ENCODE peak calls at places on chromosome 9, in four cellular contexts. I is HCT116, F is GM12878, S is H1. V is an unnamed sample.
A peak's percentile ranks its signal among the peaks of the same experiment; 100 is the strongest.

GRCh38 chr9:105026451-105026850 is 98.5 kb upstream of the ABCA1 start:
- DNase-seq in F (no peak), S (no peak), I (no peak), V (no peak)

GRCh38 chr9:38687389-38687842 is 32.5 kb downstream of the FAM240B start:
- DNase-seq in F (no peak), I (peak; percentile 42), S (no peak), V (no peak)

GRCh38 chr9:103277240-103277639 is 282.1 kb downstream of the CYLC2 start:
- DNase-seq in I (no peak), S (no peak), F (no peak), V (no peak)

GRCh38 chr9:122360891-122361290 is 9.9 kb upstream of the PTGS1 start:
- DNase-seq in F (no peak), S (no peak), I (no peak), V (no peak)

GRCh38 chr9:121267689-121268597 is at the start of gene GSN:
- DNase-seq in F (no peak), S (peak; percentile 86), I (no peak), V (no peak)

GRCh38 chr9:95005276-95006141 is 279.0 kb downstream of the AOPEP start:
- DNase-seq in S (no peak), I (no peak), F (no peak), V (no peak)

GRCh38 chr9:126832440-126832839 is 27.6 kb downstream of the ZBTB43 start:
- DNase-seq in F (no peak), I (no peak), S (no peak), V (no peak)

GRCh38 chr9:76716270-76716669 is 48.0 kb upstream of the PCA3 start:
- DNase-seq in F (no peak), I (no peak), S (no peak), V (no peak)

GRCh38 chr9:87883990-87884389 is 1.3 kb downstream of the SPATA31E1 start:
- DNase-seq in S (peak; percentile 81), F (no peak), I (no peak), V (peak; percentile 44)

GRCh38 chr9:6902423-6902822 is 144.7 kb downstream of the KDM4C start:
- DNase-seq in I (peak; percentile 34), F (no peak), S (no peak), V (no peak)

GRCh38 chr9:95764920-95765319 is 110.6 kb upstream of the ERCC6L2 start:
- DNase-seq in F (no peak), S (no peak), I (no peak), V (no peak)

GRCh38 chr9:113310538-113310937 is 7.4 kb upstream of the RNF183 start:
- DNase-seq in F (no peak), I (no peak), S (no peak), V (no peak)

GRCh38 chr9:133099726-133100517 is 21.1 kb downstream of the RALGDS start:
- DNase-seq in S (no peak), F (no peak), I (no peak), V (no peak)

GRCh38 chr9:6873862-6874261 is 116.1 kb downstream of the KDM4C start:
- DNase-seq in I (no peak), S (no peak), F (no peak), V (no peak)

GRCh38 chr9:123309611-123310010 is 41.2 kb upstream of the STRBP start:
- DNase-seq in I (no peak), S (no peak), F (no peak), V (no peak)

GRCh38 chr9:119941081-119941480 is 571.8 kb upstream of the BRINP1 start:
- DNase-seq in S (no peak), I (no peak), F (no peak), V (no peak)

GRCh38 chr9:117526674-117527073 is 111.8 kb upstream of the ASTN2 start:
- DNase-seq in I (no peak), F (no peak), S (no peak), V (no peak)

GRCh38 chr9:20988061-20988460 is 43.4 kb downstream of the HACD4 start:
- DNase-seq in F (no peak), I (no peak), S (no peak), V (no peak)

GRCh38 chr9:98280574-98280973 is 25.1 kb upstream of the TBC1D2 start:
- DNase-seq in F (no peak), I (no peak), S (no peak), V (no peak)

GRCh38 chr9:77751341-77752091 is 103.4 kb upstream of the GNA14 start:
- DNase-seq in F (no peak), I (peak; percentile 12), S (no peak), V (peak; percentile 57)

GRCh38 chr9:211557-211956 is 3.1 kb upstream of the DOCK8 start:
- DNase-seq in S (no peak), I (no peak), F (no peak), V (no peak)

GRCh38 chr9:93967020-93967803 is 12.1 kb upstream of the BARX1 start:
- DNase-seq in S (no peak), F (no peak), I (no peak), V (no peak)

GRCh38 chr9:116190595-116190994 is 37.0 kb downstream of the PAPPA start:
- DNase-seq in F (no peak), S (no peak), I (no peak), V (no peak)

GRCh38 chr9:131809941-131810344 is 70.1 kb upstream of the RAPGEF1 start:
- DNase-seq in S (no peak), I (no peak), F (no peak), V (no peak)

GRCh38 chr9:112380771-112381181 is 868 bp downstream of the HSDL2 start:
- DNase-seq in F (peak; percentile 34), I (no peak), S (no peak), V (no peak)

GRCh38 chr9:130418776-130419175 is 26.0 kb upstream of the ASS1 start:
- DNase-seq in S (no peak), I (no peak), F (no peak), V (no peak)

GRCh38 chr9:122845116-122845515 is 16.7 kb upstream of the PDCL start:
- DNase-seq in S (no peak), F (no peak), I (no peak), V (no peak)

GRCh38 chr9:107437716-107438115 is 51.9 kb downstream of the KLF4 start:
- DNase-seq in S (no peak), I (no peak), F (no peak), V (peak; percentile 44)

GRCh38 chr9:134498767-134499166 is 142.8 kb upstream of the COL5A1 start:
- DNase-seq in I (no peak), F (no peak), S (no peak), V (no peak)

GRCh38 chr9:3348169-3348568 is 177.6 kb downstream of the RFX3 start:
- DNase-seq in S (no peak), I (no peak), F (no peak), V (no peak)
- TF ChIP-seq YY1 in S (no peak), I (no peak), F (no peak), V (no peak)

DNA sequence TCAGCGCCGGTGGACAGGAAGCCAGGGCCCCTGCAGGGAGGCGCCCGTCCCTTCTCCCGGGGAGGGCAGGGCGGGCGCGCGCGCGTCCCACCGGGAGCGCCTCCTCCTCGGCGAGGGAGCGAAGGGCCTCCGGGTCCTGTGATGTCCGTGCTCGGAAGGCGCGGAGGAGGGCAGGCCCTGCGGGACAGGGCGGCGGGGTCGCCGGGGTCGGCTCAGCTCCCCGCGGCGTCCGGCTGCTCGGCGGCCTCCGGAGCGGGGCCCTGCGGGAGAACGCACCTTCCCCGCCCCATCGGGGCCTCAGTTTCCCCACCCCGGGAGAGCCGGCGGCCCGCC is 328 bp downstream of the EXD3 start:
- DNase-seq in I (no peak), S (peak; percentile 75), F (no peak), V (no peak)
- H3K9ac ChIP-seq in I (peak overlapping the region; percentile 71), S (peak overlapping the region; percentile 25), F (peak overlapping the region; percentile 75), V (peak overlapping the region; percentile 86)

DNA sequence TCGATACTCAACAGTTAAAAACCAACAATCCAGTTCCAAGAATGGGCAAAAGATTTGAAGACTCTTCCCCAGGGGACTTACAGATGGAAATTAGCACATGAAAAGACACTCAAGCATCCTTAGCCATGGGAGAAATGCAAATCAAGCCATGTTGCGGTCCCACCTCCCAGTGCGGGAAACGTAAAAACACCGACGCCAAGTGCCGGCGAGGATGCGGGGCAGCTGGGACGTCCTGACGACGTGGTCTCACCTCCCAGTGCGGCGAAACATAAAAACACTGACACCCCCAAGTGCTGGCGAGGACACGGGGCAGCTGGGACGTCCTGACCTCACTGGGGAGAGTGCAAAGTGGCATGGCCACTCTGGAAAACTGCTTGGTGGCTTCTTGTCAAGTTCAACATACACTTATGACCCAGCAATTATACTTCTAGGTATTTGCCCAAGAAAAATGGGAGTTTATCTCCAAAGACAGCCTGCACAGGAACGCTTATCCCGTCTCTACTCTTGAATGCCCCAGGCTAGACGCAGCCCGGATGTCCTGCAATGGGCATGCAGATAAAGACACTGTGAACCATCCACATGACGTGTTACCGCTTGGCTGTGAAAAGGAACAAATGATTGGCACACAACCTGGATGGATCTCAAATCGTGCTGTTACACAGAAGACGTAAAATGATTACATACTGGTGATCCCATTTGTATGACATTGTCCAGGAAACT is 60.2 kb upstream of the UBAC1 start:
- DNase-seq in F (no peak), S (peak; percentile 53), I (no peak), V (peak; percentile 56)
- TF ChIP-seq ZNF274 in F (no peak), S (no peak), I (no peak), V (no peak)

DNA sequence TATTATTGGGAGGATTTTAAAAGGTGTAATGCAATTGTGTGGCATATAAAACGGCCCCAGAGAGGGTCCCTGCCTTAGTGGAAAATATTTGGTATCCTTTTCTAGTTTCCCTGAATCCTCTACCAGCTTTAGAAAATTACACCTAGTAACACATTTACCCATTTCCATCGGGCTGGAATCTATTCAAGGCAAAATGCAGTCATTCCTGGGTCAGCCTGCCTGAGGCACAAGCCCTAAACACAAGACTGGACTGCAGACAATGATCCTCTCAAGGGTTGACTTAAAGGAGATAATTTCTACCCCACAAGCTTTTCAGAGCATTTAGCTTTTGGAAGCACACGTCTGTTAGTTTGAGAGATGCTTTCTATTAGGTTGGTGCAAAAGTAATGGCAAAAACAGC is 124.4 kb upstream of the ADAMTSL1 start:
- DNase-seq in S (no peak), F (no peak), I (no peak), V (no peak)
- TF ChIP-seq YY1 in S (no peak), F (no peak), I (no peak), V (no peak)

GRCh38 chr9:110048473-110048975 is 159.4 kb downstream of the C9orf152 start:
- DNase-seq in I (peak; percentile 40), F (peak; percentile 56), S (peak; percentile 81), V (peak; percentile 76)

GRCh38 chr9:110047955-110048472 is 159.9 kb downstream of the C9orf152 start:
- DNase-seq in F (no peak), I (no peak), S (peak; percentile 67), V (no peak)

GRCh38 chr9:110048976-110049698 is 158.8 kb downstream of the C9orf152 start:
- DNase-seq in F (no peak), I (no peak), S (peak; percentile 60), V (no peak)

GRCh38 chr9:110049699-110050450 is 158.1 kb downstream of the C9orf152 start:
- DNase-seq in F (no peak), I (no peak), S (peak; percentile 71), V (no peak)

GRCh38 chr9:110050925-110051355 is 157.0 kb downstream of the C9orf152 start:
- DNase-seq in S (no peak), I (peak; percentile 48), F (no peak), V (no peak)
- H3K9ac ChIP-seq in S (no peak overlapping the region), I (peak overlapping the region; percentile 93), F (peak overlapping the region; percentile 55), V (peak overlapping the region; percentile 73)

GRCh38 chr9:69946800-69947437 is 96.7 kb upstream of the MAMDC2 start:
- DNase-seq in S (no peak), I (peak; percentile 80), F (no peak), V (no peak)
- TF ChIP-seq ZNF274 in S (no peak), I (no peak), F (no peak), V (no peak)